ENCODE peak calls at places on chromosomes 7 and 10, in six cellular contexts. E is neuronal stem cell, J is IMR-90, X is trophoblast cell, F is H9, K is mesenchymal stem cell. I is an unnamed sample.

GRCh38 chr7:108037748-108038147 is 34.8 kb upstream of the LAMB1 start:
- DNase-seq in K (no peak), J (no peak), F (no peak), X (no peak), E (no peak), I (no peak)

GRCh38 chr10:82757397-82757796 is 882.4 kb downstream of the NRG3 start:
- DNase-seq in F (no peak), J (no peak), X (no peak), K (no peak), E (no peak), I (no peak)

GRCh38 chr10:79178070-79178576 is 109.4 kb downstream of the ZMIZ1 start:
- DNase-seq in J (no peak), X (no peak), E (no peak), K (no peak), F (no peak), I (no peak)

GRCh38 chr7:2024227-2024918 is 208.4 kb downstream of the MAD1L1 start:
- DNase-seq in K (peak; percentile 13), E (no peak), X (peak; percentile 29), F (no peak), J (no peak), I (no peak)

GRCh38 chr7:152336754-152337368 is 98.9 kb downstream of the KMT2C start:
- DNase-seq in J (peak; percentile 48), X (peak; percentile 61), K (peak; percentile 58), F (peak; percentile 38), E (peak; percentile 6), I (no peak)

GRCh38 chr10:113309791-113310190 is 243.1 kb upstream of the HABP2 start:
- DNase-seq in K (no peak), E (peak; percentile 85), F (no peak), X (no peak), J (no peak), I (no peak)

GRCh38 chr10:21978191-21978862 is 25.2 kb downstream of the DNAJC1 start:
- DNase-seq in E (no peak), K (peak; percentile 67), F (no peak), X (no peak), J (peak; percentile 81), I (no peak)

GRCh38 chr7:126803990-126804389 is 448.8 kb downstream of the GRM8 start:
- DNase-seq in K (no peak), J (no peak), X (peak; percentile 82), F (no peak), E (no peak), I (no peak)

GRCh38 chr10:132878091-132878729 is 64.2 kb downstream of the CFAP46 start:
- DNase-seq in J (no peak), E (no peak), X (no peak), K (no peak), F (peak; percentile 24), I (peak; percentile 45)

GRCh38 chr7:143008007-143008901 is 18.7 kb downstream of the OR9A2 start:
- DNase-seq in J (peak; percentile 41), K (peak; percentile 50), F (peak; percentile 86), X (peak; percentile 91), E (peak; percentile 79), I (peak; percentile 96)

GRCh38 chr7:38006559-38006958 is 86.1 kb downstream of the EPDR1 start:
- DNase-seq in E (no peak), J (no peak), F (no peak), X (no peak), K (no peak), I (no peak)

GRCh38 chr10:480928-481551 is 208.4 kb downstream of the DIP2C start:
- DNase-seq in F (peak; percentile 11), X (no peak), E (no peak), J (peak; percentile 57), K (peak; percentile 53), I (peak; percentile 27)

GRCh38 chr7:26670841-26671240 is 193.5 kb downstream of the SKAP2 start:
- DNase-seq in K (no peak), E (no peak), J (no peak), F (no peak), X (no peak), I (no peak)

GRCh38 chr10:56288403-56288802 is 72.7 kb downstream of the ZWINT start:
- DNase-seq in K (no peak), J (no peak), F (no peak), X (no peak), E (no peak), I (no peak)

GRCh38 chr7:2471022-2471329 is 5.2 kb downstream of the GRIFIN start:
- DNase-seq in K (no peak), F (no peak), E (no peak), J (peak; percentile 74), X (peak; percentile 18), I (no peak)

GRCh38 chr10:123117644-123118409 is 17.9 kb upstream of the HMX3 start:
- DNase-seq in E (no peak), F (peak; percentile 84), K (no peak), J (no peak), X (no peak), I (no peak)

GRCh38 chr10:93567277-93568104 is 1.0 kb downstream of the FFAR4 start:
- DNase-seq in X (no peak), E (no peak), J (no peak), F (no peak), K (no peak), I (no peak)

GRCh38 chr7:69800495-69800894 is 202.2 kb downstream of the AUTS2 start:
- DNase-seq in F (peak; percentile 43), J (no peak), E (no peak), X (peak; percentile 74), K (peak; percentile 4), I (no peak)

GRCh38 chr7:46545790-46546189 is 624.7 kb upstream of the IGFBP3 start:
- DNase-seq in K (peak; percentile 83), J (peak; percentile 83), E (no peak), F (no peak), X (peak; percentile 94), I (no peak)

GRCh38 chr7:27585781-27586447 is 76.8 kb downstream of the HIBADH start:
- DNase-seq in K (no peak), J (no peak), X (peak; percentile 27), E (no peak), F (no peak), I (no peak)

GRCh38 chr10:11177926-11178453 is 160.3 kb downstream of the CELF2 start:
- DNase-seq in J (no peak), K (no peak), F (no peak), X (no peak), E (no peak), I (no peak)

GRCh38 chr10:35442592-35442991 is 106.3 kb downstream of the CCNY start:
- DNase-seq in J (no peak), E (no peak), X (no peak), K (no peak), F (no peak), I (no peak)

GRCh38 chr10:131773989-131774343 is 126.8 kb upstream of the PPP2R2D start:
- DNase-seq in F (no peak), X (no peak), J (no peak), E (no peak), K (no peak), I (no peak)

GRCh38 chr10:10642741-10643280 is 374.9 kb upstream of the CELF2 start:
- DNase-seq in X (no peak), F (peak; percentile 32), J (peak; percentile 32), E (no peak), K (peak; percentile 52), I (no peak)

GRCh38 chr10:17943033-17943745 is 8.5 kb upstream of the SLC39A12 start:
- DNase-seq in X (no peak), E (no peak), J (no peak), K (no peak), F (no peak), I (no peak)

DNA sequence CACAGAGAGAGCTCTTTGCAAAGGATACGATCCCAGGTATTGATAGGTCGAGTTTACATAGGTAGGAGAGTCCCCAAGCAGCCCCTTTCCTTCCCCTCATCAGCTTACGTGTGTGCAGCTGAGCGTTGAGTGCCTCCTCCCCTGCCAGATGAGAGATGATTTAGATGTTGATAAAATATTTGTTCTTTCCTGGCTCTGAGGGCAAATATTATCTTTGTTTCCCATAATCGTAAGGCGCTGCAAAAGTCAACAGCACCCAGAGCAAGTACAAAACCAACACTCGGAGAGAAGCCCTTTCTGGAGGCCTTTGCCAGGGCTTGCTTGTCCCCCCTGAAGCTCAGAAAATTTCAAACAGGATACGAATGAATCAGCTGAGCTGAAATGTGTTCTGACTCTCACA is 683.1 kb downstream of the LRMDA start:
- DNase-seq in F (no peak), J (no peak), K (no peak), E (no peak), X (no peak), I (no peak)
- H2BK120ac ChIP-seq in F (no peak overlapping the region), J (no peak overlapping the region), K (no peak overlapping the region), E (no peak overlapping the region), X (peak overlapping the region; percentile 77), I (no peak overlapping the region)

GRCh38 chr7:149820622-149821190 is 17.5 kb upstream of the ZNF862 start:
- DNase-seq in K (no peak), F (no peak), J (no peak), E (no peak), X (no peak), I (no peak)

GRCh38 chr7:149817836-149818535 is 20.2 kb upstream of the ZNF862 start:
- DNase-seq in J (no peak), F (no peak), K (no peak), X (no peak), E (no peak), I (no peak)

GRCh38 chr7:149818536-149818840 is 19.7 kb upstream of the ZNF862 start:
- DNase-seq in J (no peak), E (no peak), F (no peak), K (no peak), X (no peak), I (no peak)

GRCh38 chr7:149819961-149820340 is 18.2 kb upstream of the ZNF862 start:
- DNase-seq in J (no peak), F (no peak), X (no peak), E (no peak), K (no peak), I (no peak)

GRCh38 chr7:149819141-149819960 is 18.8 kb upstream of the ZNF862 start:
- DNase-seq in J (no peak), F (no peak), X (no peak), E (no peak), K (no peak), I (no peak)
- H4K91ac ChIP-seq in J (no peak overlapping the region), F (no peak overlapping the region), X (no peak overlapping the region), E (no peak overlapping the region), K (no peak overlapping the region), I (no peak overlapping the region)

DNA sequence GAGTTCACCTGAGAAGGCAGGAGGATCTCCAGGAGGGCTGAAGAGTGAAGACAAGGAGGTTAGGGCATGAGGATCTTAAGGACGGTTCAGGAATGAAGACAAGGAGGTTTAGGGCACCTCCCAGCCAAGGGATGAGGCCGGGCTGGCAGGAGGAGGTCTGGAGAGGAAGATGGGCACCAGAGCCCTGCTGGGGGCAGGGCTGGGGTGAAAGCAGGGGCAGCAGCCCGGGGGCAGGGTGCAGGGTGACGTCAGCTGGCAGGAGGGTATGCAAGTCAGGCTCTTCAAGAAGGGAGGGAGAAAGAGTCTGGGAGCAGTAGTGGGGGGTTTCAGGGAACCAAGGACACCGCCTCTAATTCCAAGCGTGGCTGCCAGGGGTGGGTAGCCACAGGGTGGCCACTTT is 101.7 kb downstream of the C10orf90 start:
- DNase-seq in J (no peak), E (no peak), K (no peak), F (no peak), X (no peak), I (no peak)
- H2BK120ac ChIP-seq in J (no peak overlapping the region), E (peak overlapping the region; percentile 42), K (no peak overlapping the region), F (no peak overlapping the region), X (no peak overlapping the region), I (no peak overlapping the region)

DNA sequence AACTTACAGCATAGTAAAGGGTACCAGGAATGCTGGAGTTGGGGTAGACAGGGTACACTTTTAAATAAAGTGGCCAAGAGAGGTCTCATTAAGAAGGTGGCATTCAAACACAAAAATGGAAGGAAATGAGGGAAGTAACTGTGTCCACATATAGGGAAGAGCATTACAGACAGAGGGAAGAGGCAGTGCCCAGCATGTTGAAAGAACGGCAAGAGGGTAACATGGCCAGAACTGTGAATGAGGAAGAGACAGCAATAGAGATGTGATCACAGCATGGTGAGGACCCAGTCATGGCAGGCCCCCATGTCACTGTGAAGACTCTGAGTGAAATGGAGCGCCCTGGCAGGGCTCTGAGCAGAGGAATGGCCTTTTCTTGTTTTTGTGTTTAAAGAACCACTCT is 35.1 kb upstream of the ZNRF2 start:
- DNase-seq in E (no peak), X (no peak), K (no peak), F (no peak), J (no peak), I (no peak)
- H4K91ac ChIP-seq in E (no peak overlapping the region), X (no peak overlapping the region), K (no peak overlapping the region), F (no peak overlapping the region), J (no peak overlapping the region), I (no peak overlapping the region)